ENCODE peak calls at places on chromosomes 16 and 17, in six cellular contexts. One of them, this sample, is unnamed.

GRCh38 chr16:57185446-57185944 is 344 bp downstream of the PSME3IP1 start:
- DNase-seq in left ventricle myocardium inferior: peak
- DNase-seq in CD8-positive, alpha-beta T cell: no peak
- DNase-seq in fibroblast of lung: peak
- DNase-seq in endothelial cell: peak
- DNase-seq in PC-3: peak
- DNase-seq in this sample: peak

GRCh38 chr17:2814499-2815341 is 18.5 kb downstream of the RAP1GAP2 start:
- DNase-seq in CD8-positive, alpha-beta T cell: peak
- DNase-seq in fibroblast of lung: no peak
- DNase-seq in endothelial cell: no peak
- DNase-seq in PC-3: peak
- DNase-seq in left ventricle myocardium inferior: no peak
- DNase-seq in this sample: no peak

GRCh38 chr17:76138234-76138895 is 2.7 kb downstream of the FOXJ1 start:
- DNase-seq in PC-3: no peak
- DNase-seq in fibroblast of lung: no peak
- DNase-seq in CD8-positive, alpha-beta T cell: no peak
- DNase-seq in left ventricle myocardium inferior: no peak
- DNase-seq in endothelial cell: no peak
- DNase-seq in this sample: peak

GRCh38 chr17:34081269-34081668 is 173.8 kb upstream of the CCL2 start:
- DNase-seq in PC-3: peak
- DNase-seq in CD8-positive, alpha-beta T cell: no peak
- DNase-seq in fibroblast of lung: no peak
- DNase-seq in left ventricle myocardium inferior: no peak
- DNase-seq in endothelial cell: peak
- DNase-seq in this sample: no peak

GRCh38 chr17:17044846-17045561 is 2.7 kb downstream of the MPRIP start:
- DNase-seq in left ventricle myocardium inferior: no peak
- DNase-seq in CD8-positive, alpha-beta T cell: no peak
- DNase-seq in fibroblast of lung: peak
- DNase-seq in endothelial cell: peak
- DNase-seq in PC-3: peak
- DNase-seq in this sample: no peak

GRCh38 chr17:4949321-4950074 is 1.2 kb upstream of the PFN1 start:
- DNase-seq in fibroblast of lung: peak
- DNase-seq in PC-3: peak
- DNase-seq in left ventricle myocardium inferior: peak
- DNase-seq in endothelial cell: peak
- DNase-seq in CD8-positive, alpha-beta T cell: peak
- DNase-seq in this sample: peak

GRCh38 chr16:80226499-80226898 is 314.3 kb upstream of the DYNLRB2 start:
- DNase-seq in fibroblast of lung: no peak
- DNase-seq in CD8-positive, alpha-beta T cell: no peak
- DNase-seq in left ventricle myocardium inferior: no peak
- DNase-seq in endothelial cell: no peak
- DNase-seq in PC-3: no peak
- DNase-seq in this sample: no peak

GRCh38 chr16:7998789-7999453 is 591.4 kb downstream of the TMEM114 start:
- DNase-seq in left ventricle myocardium inferior: no peak
- DNase-seq in PC-3: no peak
- DNase-seq in CD8-positive, alpha-beta T cell: no peak
- DNase-seq in fibroblast of lung: no peak
- DNase-seq in endothelial cell: no peak
- DNase-seq in this sample: no peak

GRCh38 chr16:81718637-81719036 is 60.5 kb upstream of the PLCG2 start:
- DNase-seq in left ventricle myocardium inferior: peak
- DNase-seq in CD8-positive, alpha-beta T cell: no peak
- DNase-seq in fibroblast of lung: no peak
- DNase-seq in endothelial cell: no peak
- DNase-seq in PC-3: no peak
- DNase-seq in this sample: no peak

GRCh38 chr17:47276868-47277267 is 23.2 kb downstream of the ITGB3 start:
- DNase-seq in PC-3: peak
- DNase-seq in CD8-positive, alpha-beta T cell: no peak
- DNase-seq in fibroblast of lung: peak
- DNase-seq in left ventricle myocardium inferior: peak
- DNase-seq in endothelial cell: peak
- DNase-seq in this sample: no peak

GRCh38 chr16:47984669-47985068 is 171.1 kb downstream of the ABCC12 start:
- DNase-seq in PC-3: no peak
- DNase-seq in endothelial cell: no peak
- DNase-seq in CD8-positive, alpha-beta T cell: no peak
- DNase-seq in left ventricle myocardium inferior: no peak
- DNase-seq in fibroblast of lung: no peak
- DNase-seq in this sample: no peak

GRCh38 chr17:76884995-76885896 is 17.0 kb downstream of the MGAT5B start:
- DNase-seq in fibroblast of lung: no peak
- DNase-seq in CD8-positive, alpha-beta T cell: no peak
- DNase-seq in endothelial cell: no peak
- DNase-seq in left ventricle myocardium inferior: no peak
- DNase-seq in PC-3: no peak
- DNase-seq in this sample: no peak

GRCh38 chr17:39198186-39198566 is 707 bp upstream of the CACNB1 start:
- DNase-seq in left ventricle myocardium inferior: no peak
- DNase-seq in CD8-positive, alpha-beta T cell: no peak
- DNase-seq in fibroblast of lung: no peak
- DNase-seq in PC-3: no peak
- DNase-seq in endothelial cell: no peak
- DNase-seq in this sample: no peak

GRCh38 chr17:75364078-75364477 is 41.4 kb downstream of the GRB2 start:
- DNase-seq in endothelial cell: no peak
- DNase-seq in CD8-positive, alpha-beta T cell: no peak
- DNase-seq in fibroblast of lung: peak
- DNase-seq in left ventricle myocardium inferior: no peak
- DNase-seq in PC-3: peak
- DNase-seq in this sample: no peak

GRCh38 chr16:3256876-3257465 is 538 bp upstream of the MEFV start:
- DNase-seq in PC-3: peak
- DNase-seq in CD8-positive, alpha-beta T cell: no peak
- DNase-seq in fibroblast of lung: no peak
- DNase-seq in left ventricle myocardium inferior: no peak
- DNase-seq in endothelial cell: no peak
- DNase-seq in this sample: no peak

GRCh38 chr17:32006957-32007462 is at the start of gene LRRC37B:
- DNase-seq in CD8-positive, alpha-beta T cell: peak
- DNase-seq in left ventricle myocardium inferior: peak
- DNase-seq in fibroblast of lung: peak
- DNase-seq in PC-3: peak
- DNase-seq in endothelial cell: peak
- DNase-seq in this sample: peak

GRCh38 chr16:27240948-27241531 is 27.5 kb downstream of the NSMCE1 start:
- DNase-seq in PC-3: peak
- DNase-seq in left ventricle myocardium inferior: no peak
- DNase-seq in endothelial cell: no peak
- DNase-seq in fibroblast of lung: peak
- DNase-seq in CD8-positive, alpha-beta T cell: no peak
- DNase-seq in this sample: no peak

GRCh38 chr17:79341529-79341780 is 266.8 kb downstream of the ENGASE start:
- DNase-seq in CD8-positive, alpha-beta T cell: no peak
- DNase-seq in left ventricle myocardium inferior: no peak
- DNase-seq in endothelial cell: no peak
- DNase-seq in fibroblast of lung: no peak
- DNase-seq in PC-3: no peak
- DNase-seq in this sample: no peak

GRCh38 chr17:77690271-77691161 is 268.0 kb upstream of the TNRC6C start:
- DNase-seq in CD8-positive, alpha-beta T cell: peak
- DNase-seq in PC-3: peak
- DNase-seq in left ventricle myocardium inferior: no peak
- DNase-seq in endothelial cell: no peak
- DNase-seq in fibroblast of lung: no peak
- DNase-seq in this sample: no peak

GRCh38 chr17:57544834-57545463 is 200.2 kb downstream of the CCDC182 start:
- DNase-seq in endothelial cell: no peak
- DNase-seq in CD8-positive, alpha-beta T cell: no peak
- DNase-seq in left ventricle myocardium inferior: no peak
- DNase-seq in fibroblast of lung: no peak
- DNase-seq in PC-3: no peak
- DNase-seq in this sample: no peak

GRCh38 chr16:28010671-28011070 is 52.8 kb downstream of the GSG1L start:
- DNase-seq in left ventricle myocardium inferior: no peak
- DNase-seq in CD8-positive, alpha-beta T cell: no peak
- DNase-seq in fibroblast of lung: no peak
- DNase-seq in PC-3: no peak
- DNase-seq in endothelial cell: no peak
- DNase-seq in this sample: no peak

GRCh38 chr17:1029912-1030656 is 33.2 kb downstream of the TIMM22 start:
- DNase-seq in fibroblast of lung: no peak
- DNase-seq in CD8-positive, alpha-beta T cell: no peak
- DNase-seq in left ventricle myocardium inferior: no peak
- DNase-seq in PC-3: no peak
- DNase-seq in endothelial cell: no peak
- DNase-seq in this sample: no peak

GRCh38 chr17:75555679-75556153 is 30.2 kb downstream of the LLGL2 start:
- DNase-seq in fibroblast of lung: no peak
- DNase-seq in CD8-positive, alpha-beta T cell: no peak
- DNase-seq in left ventricle myocardium inferior: no peak
- DNase-seq in endothelial cell: no peak
- DNase-seq in PC-3: no peak
- DNase-seq in this sample: no peak

GRCh38 chr17:74478369-74479100 is 12.1 kb downstream of the CD300A start:
- DNase-seq in fibroblast of lung: no peak
- DNase-seq in PC-3: no peak
- DNase-seq in left ventricle myocardium inferior: no peak
- DNase-seq in CD8-positive, alpha-beta T cell: no peak
- DNase-seq in endothelial cell: no peak
- DNase-seq in this sample: no peak

GRCh38 chr17:66715745-66716156 is 119.2 kb upstream of the CACNG5 start:
- DNase-seq in endothelial cell: peak
- DNase-seq in CD8-positive, alpha-beta T cell: no peak
- DNase-seq in left ventricle myocardium inferior: no peak
- DNase-seq in fibroblast of lung: peak
- DNase-seq in PC-3: peak
- DNase-seq in this sample: no peak

GRCh38 chr17:2937331-2938003 is 125.9 kb downstream of the OR1D5 start:
- DNase-seq in CD8-positive, alpha-beta T cell: no peak
- DNase-seq in left ventricle myocardium inferior: no peak
- DNase-seq in PC-3: no peak
- DNase-seq in fibroblast of lung: peak
- DNase-seq in endothelial cell: no peak
- DNase-seq in this sample: no peak

GRCh38 chr17:69412336-69412735 is 2.2 kb upstream of the MAP2K6 start:
- DNase-seq in CD8-positive, alpha-beta T cell: no peak
- DNase-seq in left ventricle myocardium inferior: no peak
- DNase-seq in endothelial cell: no peak
- DNase-seq in fibroblast of lung: no peak
- DNase-seq in PC-3: no peak
- DNase-seq in this sample: no peak

GRCh38 chr17:49496183-49496865 is 1.2 kb downstream of the NGFR start:
- DNase-seq in PC-3: peak
- DNase-seq in left ventricle myocardium inferior: peak
- DNase-seq in CD8-positive, alpha-beta T cell: peak
- DNase-seq in fibroblast of lung: peak
- DNase-seq in endothelial cell: peak
- DNase-seq in this sample: peak

GRCh38 chr16:8588703-8589292 is 1.5 kb downstream of the TMEM114 start:
- DNase-seq in endothelial cell: no peak
- DNase-seq in CD8-positive, alpha-beta T cell: no peak
- DNase-seq in left ventricle myocardium inferior: no peak
- DNase-seq in fibroblast of lung: no peak
- DNase-seq in PC-3: no peak
- DNase-seq in this sample: no peak

GRCh38 chr16:85636234-85636812 is 23.2 kb downstream of the GSE1 start:
- DNase-seq in endothelial cell: no peak
- DNase-seq in PC-3: no peak
- DNase-seq in fibroblast of lung: no peak
- DNase-seq in CD8-positive, alpha-beta T cell: no peak
- DNase-seq in left ventricle myocardium inferior: no peak
- DNase-seq in this sample: no peak

GRCh38 chr16:12188674-12189249 is 212.2 kb downstream of the SNX29 start:
- DNase-seq in left ventricle myocardium inferior: no peak
- DNase-seq in endothelial cell: no peak
- DNase-seq in fibroblast of lung: no peak
- DNase-seq in CD8-positive, alpha-beta T cell: no peak
- DNase-seq in PC-3: no peak
- DNase-seq in this sample: no peak

GRCh38 chr17:46876353-46876887 is 25.0 kb downstream of the WNT9B start:
- DNase-seq in fibroblast of lung: no peak
- DNase-seq in endothelial cell: peak
- DNase-seq in PC-3: peak
- DNase-seq in left ventricle myocardium inferior: no peak
- DNase-seq in CD8-positive, alpha-beta T cell: no peak
- DNase-seq in this sample: no peak

GRCh38 chr17:60359415-60359814 is 32.5 kb downstream of the USP32 start:
- DNase-seq in endothelial cell: no peak
- DNase-seq in left ventricle myocardium inferior: no peak
- DNase-seq in PC-3: no peak
- DNase-seq in CD8-positive, alpha-beta T cell: no peak
- DNase-seq in fibroblast of lung: no peak
- DNase-seq in this sample: no peak

GRCh38 chr17:82615084-82616020 is 32.9 kb downstream of the WDR45B start:
- DNase-seq in fibroblast of lung: no peak
- DNase-seq in endothelial cell: no peak
- DNase-seq in left ventricle myocardium inferior: no peak
- DNase-seq in CD8-positive, alpha-beta T cell: no peak
- DNase-seq in PC-3: no peak
- DNase-seq in this sample: no peak
- TF ChIP-seq CTCF in fibroblast of lung: no peak
- TF ChIP-seq CTCF in endothelial cell: no peak
- TF ChIP-seq CTCF in left ventricle myocardium inferior: peak
- TF ChIP-seq CTCF in CD8-positive, alpha-beta T cell: no peak
- TF ChIP-seq CTCF in PC-3: peak
- TF ChIP-seq CTCF in this sample: no peak

GRCh38 chr17:43171761-43172487 is 910 bp downstream of the NBR1 start:
- DNase-seq in left ventricle myocardium inferior: no peak
- DNase-seq in PC-3: peak
- DNase-seq in fibroblast of lung: peak
- DNase-seq in endothelial cell: peak
- DNase-seq in CD8-positive, alpha-beta T cell: no peak
- DNase-seq in this sample: no peak
- TF ChIP-seq CTCF in left ventricle myocardium inferior: peak
- TF ChIP-seq CTCF in PC-3: peak
- TF ChIP-seq CTCF in fibroblast of lung: peak
- TF ChIP-seq CTCF in endothelial cell: no peak
- TF ChIP-seq CTCF in CD8-positive, alpha-beta T cell: no peak
- TF ChIP-seq CTCF in this sample: no peak

GRCh38 chr16:14003119-14003570 is 68.0 kb upstream of the MRTFB start:
- DNase-seq in endothelial cell: peak
- DNase-seq in PC-3: peak
- DNase-seq in CD8-positive, alpha-beta T cell: no peak
- DNase-seq in left ventricle myocardium inferior: peak
- DNase-seq in fibroblast of lung: peak
- DNase-seq in this sample: peak
- TF ChIP-seq CTCF in endothelial cell: no peak
- TF ChIP-seq CTCF in PC-3: no peak
- TF ChIP-seq CTCF in CD8-positive, alpha-beta T cell: no peak
- TF ChIP-seq CTCF in left ventricle myocardium inferior: peak
- TF ChIP-seq CTCF in fibroblast of lung: no peak
- TF ChIP-seq CTCF in this sample: no peak

GRCh38 chr16:71367243-71367976 is 8.9 kb downstream of the CALB2 start:
- DNase-seq in fibroblast of lung: peak
- DNase-seq in left ventricle myocardium inferior: no peak
- DNase-seq in CD8-positive, alpha-beta T cell: no peak
- DNase-seq in endothelial cell: peak
- DNase-seq in PC-3: peak
- DNase-seq in this sample: peak
- TF ChIP-seq CTCF in fibroblast of lung: peak
- TF ChIP-seq CTCF in left ventricle myocardium inferior: peak
- TF ChIP-seq CTCF in CD8-positive, alpha-beta T cell: peak
- TF ChIP-seq CTCF in endothelial cell: peak
- TF ChIP-seq CTCF in PC-3: peak
- TF ChIP-seq CTCF in this sample: peak

GRCh38 chr17:63185420-63185819 is 219.4 kb downstream of the TANC2 start:
- DNase-seq in endothelial cell: no peak
- DNase-seq in CD8-positive, alpha-beta T cell: no peak
- DNase-seq in fibroblast of lung: no peak
- DNase-seq in left ventricle myocardium inferior: no peak
- DNase-seq in PC-3: peak
- DNase-seq in this sample: no peak
- TF ChIP-seq CTCF in endothelial cell: no peak
- TF ChIP-seq CTCF in CD8-positive, alpha-beta T cell: no peak
- TF ChIP-seq CTCF in fibroblast of lung: no peak
- TF ChIP-seq CTCF in left ventricle myocardium inferior: no peak
- TF ChIP-seq CTCF in PC-3: peak
- TF ChIP-seq CTCF in this sample: no peak